ENCODE peak calls at places on chromosomes 5 and 9, in six cellular contexts. Q, R, T, K, L and J are unnamed samples.

GRCh38 chr9:128113526-128114325 is 13.8 kb downstream of the PTGES2 start:
- DNase-seq in Q (no peak), R (peak; percentile 34), T (peak; percentile 63), K (no peak), L (no peak), J (peak; percentile 12)

GRCh38 chr5:169742773-169743296 is 105.8 kb downstream of the DOCK2 start:
- DNase-seq in Q (no peak), R (no peak), T (no peak), K (no peak), L (peak; percentile 97), J (no peak)

GRCh38 chr5:79588645-79589044 is 23.6 kb upstream of the TENT2 start:
- DNase-seq in Q (no peak), R (no peak), T (no peak), K (no peak), L (no peak), J (no peak)

GRCh38 chr5:151222769-151223446 is 984 bp downstream of the CCDC69 start:
- DNase-seq in Q (peak; percentile 67), R (peak; percentile 69), T (peak; percentile 78), K (peak; percentile 69), L (no peak), J (peak; percentile 47)

GRCh38 chr9:87343816-87344438 is 153.7 kb upstream of the DAPK1 start:
- DNase-seq in Q (no peak), R (no peak), T (no peak), K (no peak), L (peak; percentile 12), J (no peak)

GRCh38 chr5:122584411-122585110 is 190.3 kb upstream of the SNX2 start:
- DNase-seq in Q (no peak), R (no peak), T (no peak), K (no peak), L (no peak), J (no peak)

GRCh38 chr9:5515261-5515650 is 4.9 kb downstream of the PDCD1LG2 start:
- DNase-seq in Q (no peak), R (no peak), T (no peak), K (no peak), L (peak; percentile 60), J (no peak)

GRCh38 chr9:128497824-128498610 is 6.5 kb upstream of the GLE1 start:
- DNase-seq in Q (no peak), R (no peak), T (peak; percentile 48), K (no peak), L (no peak), J (no peak)

GRCh38 chr9:27337833-27338526 is 41.0 kb upstream of the EQTN start:
- DNase-seq in Q (no peak), R (peak; percentile 33), T (peak; percentile 71), K (no peak), L (no peak), J (no peak)
- H3K4me1 ChIP-seq in Q (peaks cover 11% of the 10 kb centered on the region), R (peaks cover 41% of the 10 kb centered on the region), T (peaks cover 43% of the 10 kb centered on the region), K (peaks cover 2% of the 10 kb centered on the region), L (peaks cover 3% of the 10 kb centered on the region), J (peaks cover 51% of the 10 kb centered on the region)

GRCh38 chr5:78805-79149 is 13.2 kb upstream of the PLEKHG4B start:
- DNase-seq in Q (no peak), R (no peak), T (no peak), K (no peak), L (no peak), J (no peak)
- H3K27me3 ChIP-seq in Q (no peaks in the 10 kb centered on the region), R (peaks cover 26% of the 10 kb centered on the region), T (no peaks in the 10 kb centered on the region), K (no peaks in the 10 kb centered on the region), L (peaks cover 10% of the 10 kb centered on the region), J (peaks cover 61% of the 10 kb centered on the region)

GRCh38 chr9:110143969-110144545 is 63.9 kb downstream of the C9orf152 start:
- DNase-seq in Q (no peak), R (peak; percentile 31), T (no peak), K (peak; percentile 22), L (no peak), J (no peak)

GRCh38 chr9:110142253-110142652 is 65.7 kb downstream of the C9orf152 start:
- DNase-seq in Q (no peak), R (no peak), T (no peak), K (no peak), L (no peak), J (no peak)

GRCh38 chr9:110141118-110141797 is 66.7 kb downstream of the C9orf152 start:
- DNase-seq in Q (no peak), R (no peak), T (no peak), K (no peak), L (peak; percentile 99), J (no peak)

GRCh38 chr9:110142868-110143866 is 64.8 kb downstream of the C9orf152 start:
- DNase-seq in Q (no peak), R (no peak), T (no peak), K (no peak), L (no peak), J (no peak)

DNA sequence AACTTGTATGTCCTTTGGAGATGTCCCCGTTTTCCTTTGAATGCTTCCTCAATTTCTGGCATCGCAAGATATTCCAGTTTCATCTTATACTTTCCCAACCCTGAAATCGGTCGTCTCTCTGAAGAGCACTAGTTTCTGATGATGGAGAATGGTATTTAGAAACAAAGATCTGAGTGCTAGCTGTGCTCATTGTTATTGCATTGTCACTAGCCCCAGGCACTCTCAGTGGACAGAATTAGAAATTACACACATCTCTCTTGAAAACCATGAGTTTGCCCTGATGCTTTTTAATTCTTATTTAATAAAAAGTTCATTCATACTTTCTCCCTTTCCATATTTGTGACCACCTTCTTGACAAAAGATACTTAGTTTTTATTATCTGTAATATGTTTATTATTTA is 67.7 kb downstream of the C9orf152 start:
- DNase-seq in Q (no peak), R (no peak), T (no peak), K (no peak), L (no peak), J (no peak)
- TF ChIP-seq CTCF in Q (no peak), R (no peak), T (no peak), K (no peak), L (no peak), J (peak; percentile 10)

DNA sequence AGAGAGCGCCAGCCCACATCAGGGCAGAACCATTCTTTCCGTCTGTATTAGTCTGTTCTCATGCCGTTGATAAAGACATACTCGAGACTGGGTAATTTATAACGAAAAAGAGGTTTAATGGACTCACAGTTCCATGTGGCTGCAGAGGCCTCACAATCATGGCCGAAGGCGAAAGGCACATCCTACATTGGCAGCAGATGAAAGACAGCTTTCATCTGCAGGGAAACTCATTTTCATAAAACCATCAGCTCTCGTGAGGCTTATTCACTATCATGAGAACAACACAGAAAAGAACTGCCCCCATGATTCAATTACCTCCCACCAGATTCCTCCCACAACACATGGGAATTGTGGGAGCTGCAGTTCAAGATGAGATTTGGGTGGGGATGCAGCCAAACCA is 4.7 kb upstream of the FSD1L start:
- DNase-seq in Q (no peak), R (no peak), T (no peak), K (no peak), L (no peak), J (no peak)
- H3K4me1 ChIP-seq in Q (peaks cover 14% of the 10 kb centered on the region), R (peaks cover 6% of the 10 kb centered on the region), T (peaks cover 4% of the 10 kb centered on the region), K (no peaks in the 10 kb centered on the region), L (peaks cover 9% of the 10 kb centered on the region), J (peaks cover 56% of the 10 kb centered on the region)

DNA sequence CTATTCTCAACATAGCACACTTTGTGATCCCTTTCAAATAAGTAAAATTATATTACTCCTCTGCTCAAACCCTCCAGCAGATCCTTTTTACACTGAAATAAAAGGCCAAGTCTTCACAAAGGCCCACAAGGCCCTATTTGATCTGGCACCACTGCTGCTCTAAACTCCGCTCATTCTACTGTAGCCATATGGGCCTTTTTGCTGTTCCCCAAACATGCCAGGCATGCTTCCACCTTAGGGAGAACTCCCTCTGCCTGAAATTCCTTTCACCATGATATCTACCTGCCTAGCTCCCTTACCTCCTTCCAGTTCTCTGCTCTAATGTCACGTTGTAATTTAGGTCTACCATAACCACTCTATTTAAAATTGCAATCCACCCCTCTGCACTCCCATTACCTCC is 28.3 kb downstream of the NRG2 start:
- DNase-seq in Q (no peak), R (no peak), T (no peak), K (no peak), L (no peak), J (no peak)
- H3K27me3 ChIP-seq in Q (no peaks in the 10 kb centered on the region), R (peaks cover 22% of the 10 kb centered on the region), T (peaks cover 6% of the 10 kb centered on the region), K (no peaks in the 10 kb centered on the region), L (peaks cover 22% of the 10 kb centered on the region), J (no peaks in the 10 kb centered on the region)

GRCh38 chr9:97500263-97500662 is 1.2 kb upstream of the TMOD1 start:
- DNase-seq in Q (no peak), R (no peak), T (no peak), K (no peak), L (no peak), J (no peak)

GRCh38 chr9:97501972-97502221 is 431 bp downstream of the TMOD1 start:
- DNase-seq in Q (no peak), R (no peak), T (no peak), K (no peak), L (no peak), J (no peak)

GRCh38 chr9:97500765-97501176 is 695 bp upstream of the TMOD1 start:
- DNase-seq in Q (no peak), R (no peak), T (no peak), K (no peak), L (no peak), J (no peak)

GRCh38 chr9:97502222-97502983 is 937 bp downstream of the TMOD1 start:
- DNase-seq in Q (peak; percentile 52), R (no peak), T (no peak), K (no peak), L (no peak), J (peak; percentile 36)

GRCh38 chr9:97501177-97501971 is at the start of gene TMOD1:
- DNase-seq in Q (peak; percentile 81), R (peak; percentile 79), T (peak; percentile 87), K (peak; percentile 26), L (peak; percentile 6), J (peak; percentile 82)
- TF ChIP-seq CTCF in Q (peak; percentile 30), R (no peak), T (no peak), K (no peak), L (no peak), J (peak; percentile 26)

GRCh38 chr5:177505075-177505474 is 4.6 kb downstream of the DOK3 start:
- DNase-seq in Q (no peak), R (no peak), T (no peak), K (no peak), L (no peak), J (no peak)
- H3K4me1 ChIP-seq in Q (peaks cover 9% of the 10 kb centered on the region), R (peaks cover 8% of the 10 kb centered on the region), T (peaks cover 4% of the 10 kb centered on the region), K (peaks cover 4% of the 10 kb centered on the region), L (peaks cover 8% of the 10 kb centered on the region), J (peaks cover 25% of the 10 kb centered on the region)

DNA sequence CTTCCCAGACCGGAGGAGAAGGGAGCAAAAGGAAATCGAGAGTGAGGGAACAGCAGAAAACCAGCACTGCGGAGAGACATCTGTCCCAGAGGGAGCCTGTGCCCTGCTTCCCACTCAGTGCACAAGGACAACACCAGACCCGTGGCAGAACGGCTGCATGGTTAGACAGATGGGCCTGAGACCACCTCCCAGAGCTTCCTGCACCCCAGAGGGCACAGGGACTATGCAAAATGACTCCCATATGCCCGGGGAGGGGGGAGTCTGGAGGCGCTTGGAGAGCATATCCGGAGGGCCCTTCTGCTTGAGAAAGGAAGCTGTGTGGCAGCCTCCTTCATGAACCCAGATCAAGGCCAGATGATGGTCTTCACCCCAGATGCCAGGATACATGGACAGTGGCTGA is 26.6 kb downstream of the TLX3 start:
- DNase-seq in Q (no peak), R (no peak), T (no peak), K (no peak), L (no peak), J (no peak)
- H3K27me3 ChIP-seq in Q (peaks cover 19% of the 10 kb centered on the region), R (peaks cover 81% of the 10 kb centered on the region), T (peaks cover 42% of the 10 kb centered on the region), K (no peaks in the 10 kb centered on the region), L (peaks cover 30% of the 10 kb centered on the region), J (peaks cover 99% of the 10 kb centered on the region)

GRCh38 chr9:91177661-91178280 is 183.9 kb downstream of the AUH start:
- DNase-seq in Q (no peak), R (peak; percentile 58), T (no peak), K (peak; percentile 13), L (peak; percentile 84), J (no peak)
- TF ChIP-seq CTCF in Q (no peak), R (no peak), T (no peak), K (no peak), L (no peak), J (no peak)